ENCODE peak calls at places on chromosomes 3 and 15, in eight cellular contexts. A is upper lobe of left lung, S is Panc1, T is GM12878, P is HepG2, M is K562, Z is HCT116, K is GM23338. J is an unnamed sample.

GRCh38 chr3:128432898-128433629 is 33.6 kb downstream of the DNAJB8 start:
- ATAC-seq in T (no peak), Z (no peak), K (peak; percentile 71), A (no peak), P (peak; percentile 43), M (peak; percentile 75), S (peak; percentile 43), J (no peak)

GRCh38 chr15:58214941-58215340 is 76.8 kb downstream of the AQP9 start:
- ATAC-seq in T (no peak), Z (no peak), S (no peak), K (peak; percentile 58), M (peak; percentile 59), A (no peak), P (no peak), J (no peak)

GRCh38 chr15:98777426-98777825 is 129.1 kb downstream of the IGF1R start:
- ATAC-seq in Z (no peak), K (no peak), P (no peak), M (no peak), T (no peak), S (no peak), A (no peak), J (no peak)

GRCh38 chr15:58444658-58445332 is 13.0 kb downstream of the LIPC start:
- ATAC-seq in T (no peak), K (peak; percentile 17), P (peak; percentile 37), S (no peak), A (no peak), M (no peak), Z (no peak), J (no peak)

GRCh38 chr3:182325213-182325941 is 467.9 kb upstream of the ATP11B start:
- ATAC-seq in Z (no peak), T (peak; percentile 71), A (no peak), M (no peak), K (no peak), P (no peak), S (no peak), J (no peak)

GRCh38 chr3:40290396-40290795 is 19.1 kb upstream of the EIF1B start:
- ATAC-seq in Z (peak; percentile 38), K (peak; percentile 53), T (peak; percentile 36), P (peak; percentile 93), A (peak; percentile 23), M (peak; percentile 70), S (no peak), J (no peak)

GRCh38 chr3:42101048-42101447 is 9.9 kb downstream of the TRAK1 start:
- ATAC-seq in M (no peak), Z (no peak), K (no peak), A (peak; percentile 87), P (peak; percentile 39), S (no peak), T (no peak), J (peak; percentile 86)

GRCh38 chr15:60442031-60442665 is 36.8 kb downstream of the ICE2 start:
- ATAC-seq in Z (no peak), S (no peak), A (no peak), T (no peak), K (no peak), M (no peak), P (no peak), J (no peak)

GRCh38 chr15:79463043-79463780 is 31.1 kb downstream of the MINAR1 start:
- ATAC-seq in K (peak; percentile 41), S (no peak), M (no peak), T (no peak), Z (no peak), P (no peak), A (no peak), J (no peak)

GRCh38 chr3:118981494-118982134 is 53.0 kb downstream of the IGSF11 start:
- ATAC-seq in T (no peak), K (no peak), A (no peak), Z (peak; percentile 38), S (no peak), M (peak; percentile 67), P (no peak), J (no peak)

GRCh38 chr3:152203677-152204076 is 65.1 kb upstream of the MBNL1 start:
- ATAC-seq in A (no peak), S (no peak), M (peak; percentile 0), K (no peak), P (no peak), T (no peak), Z (no peak), J (peak; percentile 52)

GRCh38 chr3:11136871-11137626 is 17.2 kb upstream of the HRH1 start:
- ATAC-seq in S (peak; percentile 96), Z (peak; percentile 89), T (no peak), A (peak; percentile 91), P (peak; percentile 27), M (peak; percentile 99), K (peak; percentile 84), J (peak; percentile 90)

GRCh38 chr15:85579011-85579701 is 198.8 kb downstream of the AKAP13 start:
- ATAC-seq in M (no peak), Z (no peak), P (no peak), K (no peak), T (no peak), A (peak; percentile 42), S (no peak), J (peak; percentile 34)
- TF ChIP-seq POLR2AphosphoS5 in M (no peak), Z (no peak), P (no peak), K (no peak), T (no peak), A (peak; percentile 60), S (no peak), J (no peak)

GRCh38 chr3:45593708-45594601 is 596 bp upstream of the LIMD1 start:
- ATAC-seq in P (peak; percentile 84), S (peak; percentile 91), A (peak; percentile 93), M (peak; percentile 90), T (peak; percentile 81), K (peak; percentile 83), Z (peak; percentile 89), J (peak; percentile 87)

GRCh38 chr3:45596290-45596791 is 1.8 kb downstream of the LIMD1 start:
- ATAC-seq in T (peak; percentile 54), S (no peak), Z (no peak), M (no peak), K (no peak), P (no peak), A (no peak), J (no peak)

GRCh38 chr3:45597166-45597565 is 2.6 kb downstream of the LIMD1 start:
- ATAC-seq in K (no peak), T (no peak), M (no peak), S (no peak), A (no peak), Z (no peak), P (no peak), J (no peak)

GRCh38 chr3:45597581-45597980 is 3.0 kb downstream of the LIMD1 start:
- ATAC-seq in P (no peak), M (no peak), T (no peak), A (no peak), S (no peak), K (no peak), Z (no peak), J (no peak)

GRCh38 chr3:45595364-45596154 is 1.0 kb downstream of the LIMD1 start:
- ATAC-seq in K (no peak), Z (no peak), M (no peak), P (no peak), T (peak; percentile 17), S (no peak), A (no peak), J (no peak)
- TF ChIP-seq POLR2AphosphoS5 in K (no peak), Z (no peak), M (no peak), P (no peak), T (no peak), S (no peak), A (no peak), J (no peak)

GRCh38 chr3:134312072-134312872 is 61.6 kb upstream of the RYK start:
- ATAC-seq in S (no peak), K (peak; percentile 15), A (no peak), T (no peak), M (peak; percentile 33), P (no peak), Z (peak; percentile 49), J (no peak)

GRCh38 chr3:134313839-134314587 is 60.2 kb downstream of the AMOTL2 start:
- ATAC-seq in P (peak; percentile 18), T (no peak), M (no peak), K (no peak), S (peak; percentile 1), A (peak; percentile 2), Z (no peak), J (no peak)

GRCh38 chr3:134311693-134312071 is 61.0 kb upstream of the RYK start:
- ATAC-seq in T (no peak), K (no peak), S (no peak), P (no peak), Z (no peak), A (no peak), M (no peak), J (no peak)

GRCh38 chr3:134314588-134315285 is 59.5 kb downstream of the AMOTL2 start:
- ATAC-seq in M (no peak), S (peak; percentile 5), Z (no peak), A (no peak), K (no peak), T (no peak), P (no peak), J (no peak)

GRCh38 chr3:134312873-134313838 is 61.1 kb downstream of the AMOTL2 start:
- ATAC-seq in A (peak; percentile 76), M (peak; percentile 53), Z (peak; percentile 60), P (peak; percentile 85), T (no peak), S (peak; percentile 68), K (peak; percentile 79), J (peak; percentile 86)
- TF ChIP-seq POLR2AphosphoS5 in A (peak; percentile 75), M (no peak), Z (peak; percentile 88), P (no peak), T (no peak), S (peak; percentile 81), K (peak; percentile 84), J (peak; percentile 97)

DNA sequence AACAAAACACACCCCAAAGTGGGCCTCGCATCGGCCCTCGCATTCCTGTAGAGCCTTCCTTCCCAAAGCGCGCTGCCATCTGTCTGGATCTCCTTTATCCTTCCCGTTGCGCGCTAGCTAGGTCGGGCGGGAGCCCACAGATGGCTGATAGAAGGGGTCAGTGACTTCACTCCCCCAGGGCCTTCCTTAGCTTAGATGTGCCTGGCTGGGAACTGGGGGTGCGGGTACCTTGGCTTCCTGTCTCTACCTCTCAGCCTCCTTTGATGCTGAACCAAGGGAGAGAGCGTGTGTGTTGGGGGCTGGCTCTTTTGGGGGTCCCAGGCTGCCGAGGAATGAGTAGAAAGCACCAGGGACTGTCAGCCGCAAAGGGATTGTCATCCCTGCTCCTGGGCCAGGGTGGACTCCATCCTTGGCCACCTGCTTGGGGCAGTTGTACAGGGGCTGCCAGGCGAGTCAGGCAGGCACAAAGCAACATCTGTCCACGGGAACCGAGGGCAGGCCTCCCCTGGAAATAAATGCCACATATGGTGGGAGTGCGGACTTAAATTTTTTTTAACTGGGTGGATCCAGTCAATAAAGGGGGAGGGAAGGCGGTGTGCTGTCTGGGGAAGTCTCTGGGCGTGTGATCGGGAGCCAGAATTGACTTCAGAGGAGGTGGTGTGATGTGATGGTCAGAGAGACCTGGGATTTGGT is 1.9 kb downstream of the SMAD3 start:
- ATAC-seq in T (peak; percentile 10), S (no peak), K (peak; percentile 9), M (peak; percentile 4), A (peak; percentile 3), Z (no peak), P (no peak), J (no peak)
- TF ChIP-seq POLR2AphosphoS5 in T (no peak), S (no peak), K (no peak), M (no peak), A (no peak), Z (no peak), P (no peak), J (no peak)